ENCODE peak calls at places on chromosomes 4 and X, in four cellular contexts. J is breast epithelium, O is ovary, W is A549. V is an unnamed sample.

GRCh38 chrX:2801223-2801622 is 27.5 kb upstream of the GYG2 start:
- DNase-seq in O (no peak), W (no peak), J (no peak), V (no peak)

GRCh38 chr4:5399790-5400421 is 308.5 kb downstream of the EVC2 start:
- DNase-seq in J (no peak), O (no peak), W (peak), V (no peak)

GRCh38 chr4:153427363-153428071 is 38.6 kb upstream of the TMEM131L start:
- DNase-seq in O (no peak), W (no peak), J (no peak), V (no peak)

GRCh38 chrX:35726176-35726575 is 72.0 kb upstream of the MAGEB16 start:
- DNase-seq in J (no peak), W (peak), O (no peak), V (no peak)

GRCh38 chr4:68466185-68466584 is 18.9 kb downstream of the TMPRSS11E start:
- DNase-seq in J (no peak), O (no peak), W (peak), V (no peak)

GRCh38 chrX:41475611-41476241 is 28.6 kb downstream of the NYX start:
- DNase-seq in O (no peak), W (no peak), J (no peak), V (no peak)

GRCh38 chrX:100895365-100896075 is 21.4 kb upstream of the NOX1 start:
- DNase-seq in W (peak), O (no peak), J (no peak), V (no peak)

GRCh38 chr4:129998436-129999150 is 902.6 kb downstream of the C4orf33 start:
- DNase-seq in J (no peak), O (no peak), W (no peak), V (peak)

GRCh38 chr4:23890369-23891063 is 669 bp upstream of the PPARGC1A start:
- DNase-seq in J (no peak), W (no peak), O (no peak), V (no peak)

GRCh38 chrX:4710618-4711433 is 997.4 kb upstream of the PRKX start:
- DNase-seq in J (no peak), W (peak), O (no peak), V (no peak)

DNA sequence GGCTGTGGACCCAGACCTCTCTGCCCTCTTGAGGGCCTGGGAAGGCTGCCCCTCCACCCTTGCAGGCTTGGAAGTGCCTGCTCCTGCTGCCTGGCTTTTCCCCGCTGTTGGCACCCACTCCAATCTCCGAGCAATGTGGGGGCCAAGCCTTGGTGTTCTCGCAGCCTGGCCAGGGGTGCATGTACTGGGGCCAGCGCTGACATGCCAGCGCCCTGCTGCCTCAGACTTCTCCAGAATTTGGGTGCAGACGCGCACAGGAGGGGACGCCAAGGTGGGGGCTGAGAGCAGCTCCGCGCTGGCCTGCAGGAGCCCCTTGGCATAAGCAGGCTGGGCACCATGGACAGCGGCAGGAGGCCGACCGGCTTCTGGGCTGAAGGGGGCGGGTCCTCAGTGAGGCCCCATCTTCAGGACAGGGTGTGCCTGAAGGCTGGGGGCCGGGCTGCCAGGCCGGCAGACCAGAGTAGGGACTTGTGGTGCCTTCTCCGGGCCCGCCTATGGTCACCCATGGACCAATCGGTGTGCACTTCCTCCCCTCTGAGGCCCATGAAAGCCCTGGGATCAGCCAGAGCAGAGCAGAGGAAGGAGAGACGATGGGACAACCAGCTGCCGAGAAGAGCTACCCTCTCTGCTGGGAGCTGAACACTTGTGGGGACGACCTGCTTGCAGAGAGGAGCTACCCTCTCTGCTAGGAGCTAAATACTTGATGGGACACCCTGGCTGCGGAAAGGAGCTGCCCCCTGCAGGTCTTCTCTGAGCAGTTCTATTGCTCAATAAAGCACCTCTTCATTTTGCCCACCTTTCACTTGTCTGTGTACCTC is 118.3 kb downstream of the DNAAF6 start:
- DNase-seq in J (no peak), O (peak), W (peak), V (peak)
- TF ChIP-seq CTCF in J (no peak), O (no peak), W (peak), V (no peak)

GRCh38 chrX:149938427-149939270 is at the start of gene EOLA2:
- DNase-seq in O (peak), W (peak), J (peak), V (peak)

GRCh38 chrX:149939271-149940014 is 1.2 kb upstream of the EOLA2 start:
- DNase-seq in W (peak), J (peak), O (peak), V (peak)

GRCh38 chrX:149937881-149938426 is 337 bp downstream of the EOLA2 start:
- DNase-seq in J (no peak), O (no peak), W (peak), V (peak)

GRCh38 chrX:149940015-149940716 is 1.9 kb upstream of the EOLA2 start:
- DNase-seq in J (peak), O (peak), W (peak), V (peak)
- TF ChIP-seq POLR2A in J (no peak), O (no peak), W (no peak), V (no peak)

GRCh38 chr4:145055533-145056257 is 42.3 kb downstream of the ANAPC10 start:
- DNase-seq in J (no peak), O (no peak), W (no peak), V (no peak)

GRCh38 chr4:145061325-145061920 is 36.6 kb downstream of the ANAPC10 start:
- DNase-seq in W (peak), O (no peak), J (no peak), V (no peak)

GRCh38 chr4:145058256-145058655 is 39.7 kb downstream of the ANAPC10 start:
- DNase-seq in J (no peak), O (no peak), W (no peak), V (no peak)

GRCh38 chr4:145056325-145057130 is 41.5 kb downstream of the ANAPC10 start:
- DNase-seq in O (no peak), W (no peak), J (no peak), V (no peak)
- TF ChIP-seq CTCF in O (no peak), W (no peak), J (no peak), V (no peak)

DNA sequence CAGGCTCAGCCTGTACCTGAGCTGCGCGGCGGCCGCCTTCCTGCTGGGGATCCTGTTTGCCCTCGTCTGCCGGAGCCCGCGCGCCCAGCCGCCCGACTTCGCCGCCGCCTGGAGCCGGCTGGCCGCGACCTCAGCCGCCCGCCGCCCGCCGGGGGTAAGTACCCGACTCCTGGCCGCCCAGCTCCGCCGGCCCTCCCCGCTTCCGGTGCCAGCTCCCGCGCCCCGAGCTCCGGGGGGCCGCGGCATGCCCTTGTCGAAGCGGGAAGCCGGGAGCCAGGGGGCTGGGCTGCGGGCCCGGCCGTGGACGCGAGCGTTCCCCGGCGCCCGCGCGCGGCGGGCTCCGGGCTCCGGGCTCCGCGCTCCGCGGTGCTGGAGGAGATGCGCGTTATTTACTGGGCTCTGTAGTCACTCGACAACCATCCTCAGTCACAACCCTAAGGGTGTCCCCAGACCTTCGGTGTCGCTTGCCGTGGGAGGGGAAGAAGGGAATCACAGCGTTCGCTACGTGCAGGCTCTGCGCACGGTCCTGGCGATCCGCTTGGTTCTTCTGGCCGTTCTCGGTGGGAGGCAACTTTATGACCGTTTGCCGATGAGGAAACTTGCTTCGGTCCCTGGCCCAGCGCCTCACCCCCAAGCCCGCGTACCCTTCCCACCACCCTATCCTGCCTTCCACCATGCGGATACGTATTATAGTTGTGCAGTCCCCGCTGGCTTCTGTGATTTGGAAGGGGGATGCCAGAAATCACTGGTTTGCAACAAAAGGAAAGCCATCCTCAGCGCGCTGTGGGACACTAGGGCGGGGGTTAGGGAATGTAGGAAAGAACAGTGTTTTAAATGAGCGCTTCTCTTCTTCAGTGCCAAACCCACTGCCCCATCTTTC is 944 bp downstream of the SNX25 start:
- DNase-seq in J (no peak), O (peak), W (peak), V (peak)
- TF ChIP-seq POLR2A in J (no peak), O (peak), W (no peak), V (peak)